ENCODE peak calls at places on chromosomes 1 and 21, in five cellular contexts. One of them, this sample, is unnamed.

GRCh38 chr1:49102752-49103151 is 326.1 kb upstream of the BEND5 start:
- DNase-seq in HepG2: no peak
- DNase-seq in GM12878: no peak
- DNase-seq in K562: no peak
- DNase-seq in H1: no peak
- DNase-seq in this sample: no peak

GRCh38 chr1:2003564-2004131 is at the start of gene CFAP74:
- DNase-seq in K562: peak
- DNase-seq in H1: peak
- DNase-seq in GM12878: no peak
- DNase-seq in HepG2: peak
- DNase-seq in this sample: peak

GRCh38 chr1:244112646-244113045 is 61.6 kb downstream of the ZBTB18 start:
- DNase-seq in HepG2: no peak
- DNase-seq in H1: no peak
- DNase-seq in K562: no peak
- DNase-seq in GM12878: no peak
- DNase-seq in this sample: no peak

GRCh38 chr1:96374076-96374762 is 347.4 kb upstream of the PTBP2 start:
- DNase-seq in H1: no peak
- DNase-seq in HepG2: no peak
- DNase-seq in GM12878: no peak
- DNase-seq in K562: no peak
- DNase-seq in this sample: no peak

GRCh38 chr1:17207966-17208418 is 3.1 kb downstream of the PADI1 start:
- DNase-seq in H1: no peak
- DNase-seq in GM12878: peak
- DNase-seq in HepG2: no peak
- DNase-seq in K562: peak
- DNase-seq in this sample: no peak

GRCh38 chr1:87744056-87744455 is 415.4 kb downstream of the LMO4 start:
- DNase-seq in H1: no peak
- DNase-seq in GM12878: no peak
- DNase-seq in HepG2: no peak
- DNase-seq in K562: no peak
- DNase-seq in this sample: no peak

GRCh38 chr1:107870691-107871090 is 94.3 kb downstream of the VAV3 start:
- DNase-seq in K562: no peak
- DNase-seq in HepG2: no peak
- DNase-seq in GM12878: no peak
- DNase-seq in H1: no peak
- DNase-seq in this sample: no peak

GRCh38 chr1:210407207-210407886 is 78.6 kb downstream of the HHAT start:
- DNase-seq in K562: peak
- DNase-seq in HepG2: peak
- DNase-seq in GM12878: no peak
- DNase-seq in H1: peak
- DNase-seq in this sample: peak

GRCh38 chr1:214192825-214193643 is 87.9 kb upstream of the SMYD2 start:
- DNase-seq in H1: no peak
- DNase-seq in GM12878: no peak
- DNase-seq in K562: no peak
- DNase-seq in HepG2: no peak
- DNase-seq in this sample: no peak

GRCh38 chr1:223234534-223234933 is 91.5 kb upstream of the TLR5 start:
- DNase-seq in H1: no peak
- DNase-seq in K562: no peak
- DNase-seq in HepG2: no peak
- DNase-seq in GM12878: no peak
- DNase-seq in this sample: no peak

GRCh38 chr21:31335957-31336738 is 7.9 kb downstream of the TIAM1 start:
- DNase-seq in GM12878: no peak
- DNase-seq in HepG2: no peak
- DNase-seq in H1: no peak
- DNase-seq in K562: no peak
- DNase-seq in this sample: no peak

GRCh38 chr1:239735081-239735480 is 348.7 kb downstream of the CHRM3 start:
- DNase-seq in K562: no peak
- DNase-seq in H1: no peak
- DNase-seq in GM12878: no peak
- DNase-seq in HepG2: no peak
- DNase-seq in this sample: no peak
- TF ChIP-seq ATF2 in K562: no peak
- TF ChIP-seq ATF2 in H1: no peak
- TF ChIP-seq ATF2 in GM12878: no peak
- TF ChIP-seq ATF2 in HepG2: no peak
- TF ChIP-seq ATF2 in this sample: no peak

GRCh38 chr1:68495968-68496679 is 758 bp downstream of the DEPDC1 start:
- DNase-seq in HepG2: peak
- DNase-seq in K562: peak
- DNase-seq in GM12878: no peak
- DNase-seq in H1: no peak
- DNase-seq in this sample: no peak
- TF ChIP-seq ATF2 in HepG2: no peak
- TF ChIP-seq ATF2 in K562: no peak
- TF ChIP-seq ATF2 in GM12878: no peak
- TF ChIP-seq ATF2 in H1: no peak
- TF ChIP-seq ATF2 in this sample: no peak

DNA sequence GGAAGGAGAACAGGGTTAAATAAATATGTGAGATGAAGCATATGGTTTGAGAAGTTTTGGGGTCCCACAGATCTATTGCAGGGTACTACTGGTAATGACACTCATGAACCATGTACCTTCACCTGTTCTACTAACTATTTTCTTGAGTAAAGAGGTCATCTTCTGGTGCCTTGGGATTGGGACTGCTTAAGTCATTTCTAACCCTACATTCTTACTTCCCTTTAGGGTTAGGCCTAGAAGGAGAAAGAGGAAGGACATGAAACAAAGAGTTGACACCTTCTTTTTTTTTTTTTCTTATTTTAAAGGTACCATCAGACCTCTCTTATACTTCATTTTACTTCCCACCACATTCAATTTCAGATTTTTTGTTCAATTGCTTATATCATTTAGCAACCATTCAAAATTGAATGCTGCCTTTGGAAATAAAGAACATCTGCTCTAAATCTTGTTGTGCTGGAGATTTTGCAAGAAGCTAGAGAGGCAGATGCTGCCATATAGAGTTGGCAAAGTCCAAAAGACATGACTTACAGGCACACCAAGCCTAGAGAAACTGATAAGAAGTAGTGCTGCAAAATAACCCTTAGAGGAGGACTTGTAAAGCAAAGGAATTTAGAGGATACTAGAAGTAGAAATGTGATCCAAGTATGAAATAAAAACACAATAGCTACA is 374.4 kb upstream of the ST6GALNAC5 start:
- DNase-seq in HepG2: no peak
- DNase-seq in K562: no peak
- DNase-seq in H1: no peak
- DNase-seq in GM12878: no peak
- DNase-seq in this sample: no peak
- TF ChIP-seq ATF2 in HepG2: no peak
- TF ChIP-seq ATF2 in K562: no peak
- TF ChIP-seq ATF2 in H1: no peak
- TF ChIP-seq ATF2 in GM12878: no peak
- TF ChIP-seq ATF2 in this sample: no peak

GRCh38 chr1:185581020-185581419 is 153.2 kb upstream of the HMCN1 start:
- DNase-seq in GM12878: no peak
- DNase-seq in K562: no peak
- DNase-seq in H1: no peak
- DNase-seq in HepG2: peak
- DNase-seq in this sample: no peak

GRCh38 chr1:185581961-185582725 is 152.0 kb upstream of the HMCN1 start:
- DNase-seq in K562: no peak
- DNase-seq in GM12878: no peak
- DNase-seq in H1: no peak
- DNase-seq in HepG2: no peak
- DNase-seq in this sample: no peak

DNA sequence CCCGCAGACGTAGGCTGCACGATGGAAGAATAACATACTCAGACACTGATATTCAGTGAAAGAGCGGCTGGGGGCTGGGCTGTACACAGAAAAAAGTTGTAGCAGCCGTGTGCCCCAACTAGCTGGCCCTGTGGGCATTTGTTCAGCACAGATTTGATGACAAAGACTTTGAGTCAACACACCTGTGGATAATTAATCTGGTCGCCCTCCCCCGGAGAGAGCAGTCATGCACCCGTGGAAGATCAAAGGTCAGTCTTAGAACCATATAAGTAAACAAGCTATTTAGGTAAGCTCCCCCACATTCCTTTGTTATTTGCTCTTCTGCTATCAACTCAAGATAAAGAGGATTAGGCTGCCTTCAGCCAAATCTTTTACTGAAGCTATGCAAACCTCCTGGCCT is 148.4 kb upstream of the HMCN1 start:
- DNase-seq in K562: no peak
- DNase-seq in GM12878: no peak
- DNase-seq in HepG2: peak
- DNase-seq in H1: no peak
- DNase-seq in this sample: no peak
- TF ChIP-seq ATF2 in K562: no peak
- TF ChIP-seq ATF2 in GM12878: no peak
- TF ChIP-seq ATF2 in HepG2: no peak
- TF ChIP-seq ATF2 in H1: no peak
- TF ChIP-seq ATF2 in this sample: no peak

DNA sequence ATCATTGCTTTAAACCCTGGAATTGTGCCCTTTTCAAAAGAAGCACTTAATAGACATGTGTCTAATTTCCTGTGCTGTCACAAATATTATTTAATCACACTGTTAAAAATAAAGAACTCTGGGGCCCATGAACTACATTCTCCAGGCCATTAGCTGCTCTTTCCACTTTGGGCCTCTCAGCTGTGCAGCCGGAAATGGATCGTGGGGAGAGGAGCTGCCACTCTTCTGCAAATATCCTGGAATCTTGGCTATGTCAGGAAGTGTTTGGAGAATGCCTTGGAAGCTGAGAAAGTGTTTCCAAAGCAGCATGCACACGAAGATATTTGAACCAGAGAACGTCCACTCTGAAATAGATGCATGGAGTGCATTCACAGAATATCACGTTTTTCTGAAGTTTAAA is 27.5 kb upstream of the VPS26C start:
- DNase-seq in H1: no peak
- DNase-seq in K562: no peak
- DNase-seq in GM12878: no peak
- DNase-seq in HepG2: no peak
- DNase-seq in this sample: no peak
- TF ChIP-seq ATF2 in H1: no peak
- TF ChIP-seq ATF2 in K562: no peak
- TF ChIP-seq ATF2 in GM12878: no peak
- TF ChIP-seq ATF2 in HepG2: no peak
- TF ChIP-seq ATF2 in this sample: no peak

GRCh38 chr1:94926915-94927404 is at the start of gene CNN3:
- DNase-seq in H1: peak
- DNase-seq in K562: peak
- DNase-seq in HepG2: peak
- DNase-seq in GM12878: peak
- DNase-seq in this sample: peak

GRCh38 chr1:94927405-94928175 is 680 bp upstream of the CNN3 start:
- DNase-seq in HepG2: peak
- DNase-seq in K562: no peak
- DNase-seq in GM12878: no peak
- DNase-seq in H1: no peak
- DNase-seq in this sample: no peak

GRCh38 chr1:94929816-94930215 is 2.9 kb upstream of the CNN3 start:
- DNase-seq in H1: no peak
- DNase-seq in K562: no peak
- DNase-seq in HepG2: no peak
- DNase-seq in GM12878: no peak
- DNase-seq in this sample: no peak

GRCh38 chr1:94929351-94929814 is 2.5 kb upstream of the CNN3 start:
- DNase-seq in HepG2: no peak
- DNase-seq in K562: no peak
- DNase-seq in GM12878: no peak
- DNase-seq in H1: no peak
- DNase-seq in this sample: no peak

DNA sequence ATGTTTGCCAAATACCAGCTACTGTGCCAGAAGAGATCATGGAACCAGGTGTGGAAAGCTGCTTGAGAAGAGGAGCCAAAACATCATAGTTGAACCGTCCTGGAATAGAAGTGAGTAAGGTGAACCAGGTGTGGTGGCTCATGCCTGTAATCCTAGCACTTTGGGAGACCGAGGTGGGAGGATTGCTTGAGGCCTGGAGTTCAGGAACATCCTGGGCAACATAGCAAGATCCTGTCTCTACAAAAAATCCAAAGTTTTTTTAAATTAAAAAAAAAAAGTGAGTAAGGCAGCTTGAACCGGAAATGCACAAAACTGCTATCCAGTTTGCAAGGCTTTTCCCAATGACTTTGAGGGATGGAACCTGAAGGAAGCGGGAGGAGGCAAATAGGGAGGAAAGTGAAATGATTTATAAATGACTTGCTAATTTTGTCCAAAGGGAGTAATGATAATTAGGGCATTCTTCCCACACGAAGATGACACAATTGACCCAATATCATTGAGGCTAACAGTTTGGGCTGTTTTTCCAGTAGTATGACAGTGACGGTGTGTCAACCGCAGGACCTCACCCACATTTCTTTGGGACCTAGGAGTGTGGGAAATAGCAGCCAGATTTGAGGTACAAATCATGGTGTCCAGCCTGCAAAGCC is 1.5 kb upstream of the CNN3 start:
- DNase-seq in GM12878: no peak
- DNase-seq in HepG2: no peak
- DNase-seq in H1: no peak
- DNase-seq in K562: no peak
- DNase-seq in this sample: no peak
- TF ChIP-seq ATF2 in GM12878: no peak
- TF ChIP-seq ATF2 in HepG2: no peak
- TF ChIP-seq ATF2 in H1: no peak
- TF ChIP-seq ATF2 in K562: no peak
- TF ChIP-seq ATF2 in this sample: no peak

This sample was measured in WTC11.